ENCODE peak calls at places on chromosomes 5 and 9, in eight cellular contexts. O, B, E, W, X, S, Z and P are unnamed samples. For H3K4me1, the result is how much of the 10 kb centered on the place peaks cover.

GRCh38 chr5:142323480-142324376 is 1.1 kb downstream of the SPRY4 start:
- DNase-seq in E (peak), W (peak), B (no peak), S (peak), O (peak), Z (no peak), X (peak), P (peak)

GRCh38 chr5:179451099-179451812 is 99.1 kb upstream of the RUFY1 start:
- DNase-seq in X (no peak), O (no peak), S (no peak), B (no peak), W (no peak), Z (no peak), E (no peak), P (no peak)

GRCh38 chr9:95268681-95269080 is 48.8 kb downstream of the FANCC start:
- DNase-seq in O (peak), X (peak), W (peak), S (no peak), E (no peak), B (no peak), Z (peak), P (no peak)

GRCh38 chr9:116359958-116360357 is 206.4 kb downstream of the PAPPA start:
- DNase-seq in X (no peak), S (no peak), E (no peak), Z (no peak), B (no peak), W (no peak), O (no peak), P (no peak)

GRCh38 chr9:129338701-129339445 is 160.8 kb upstream of the IER5L start:
- DNase-seq in S (no peak), E (no peak), O (no peak), B (no peak), W (no peak), Z (no peak), X (peak), P (no peak)

GRCh38 chr9:70101265-70101664 is 57.6 kb downstream of the MAMDC2 start:
- DNase-seq in O (no peak), E (no peak), S (no peak), W (no peak), B (no peak), Z (no peak), X (peak), P (no peak)

GRCh38 chr9:127628644-127629467 is 16.8 kb downstream of the STXBP1 start:
- DNase-seq in W (no peak), O (no peak), X (no peak), S (peak), E (peak), Z (no peak), B (no peak), P (no peak)

GRCh38 chr9:134637696-134638502 is 3.7 kb upstream of the COL5A1 start:
- DNase-seq in W (no peak), O (no peak), S (peak), B (no peak), E (no peak), Z (no peak), X (no peak), P (no peak)

GRCh38 chr9:93132287-93132927 is 1.6 kb downstream of the NINJ1 start:
- DNase-seq in X (peak), O (no peak), B (no peak), Z (no peak), E (peak), W (no peak), S (peak), P (no peak)

GRCh38 chr9:35075358-35075757 is 2.9 kb upstream of the VCP start:
- DNase-seq in E (no peak), X (no peak), Z (no peak), O (no peak), S (no peak), B (no peak), W (no peak), P (no peak)
- H3K4me1 ChIP-seq in E (under half), X (under half), Z (under half), O (under half), S (under half), B (under half), W (under half), P (under half)

GRCh38 chr9:120940573-120940972 is 14.0 kb upstream of the TRAF1 start:
- DNase-seq in X (no peak), E (no peak), B (no peak), S (no peak), O (no peak), W (no peak), Z (no peak), P (no peak)

GRCh38 chr9:120941046-120941770 is 14.6 kb upstream of the TRAF1 start:
- DNase-seq in E (no peak), Z (no peak), X (peak), O (no peak), W (no peak), S (no peak), B (no peak), P (peak)

GRCh38 chr9:120946259-120946658 is 19.7 kb upstream of the TRAF1 start:
- DNase-seq in Z (no peak), O (no peak), W (peak), E (no peak), S (no peak), X (peak), B (no peak), P (no peak)

GRCh38 chr9:120944434-120945125 is 18.0 kb upstream of the TRAF1 start:
- DNase-seq in X (no peak), O (no peak), W (no peak), E (no peak), S (no peak), Z (no peak), B (peak), P (no peak)

GRCh38 chr9:120942186-120943001 is 15.8 kb upstream of the TRAF1 start:
- DNase-seq in S (peak), X (peak), Z (no peak), O (peak), E (no peak), W (peak), B (no peak), P (no peak)
- H3K27ac ChIP-seq in S (peak), X (no peak), Z (no peak), O (no peak), E (no peak), W (peak), B (no peak), P (peak)

DNA sequence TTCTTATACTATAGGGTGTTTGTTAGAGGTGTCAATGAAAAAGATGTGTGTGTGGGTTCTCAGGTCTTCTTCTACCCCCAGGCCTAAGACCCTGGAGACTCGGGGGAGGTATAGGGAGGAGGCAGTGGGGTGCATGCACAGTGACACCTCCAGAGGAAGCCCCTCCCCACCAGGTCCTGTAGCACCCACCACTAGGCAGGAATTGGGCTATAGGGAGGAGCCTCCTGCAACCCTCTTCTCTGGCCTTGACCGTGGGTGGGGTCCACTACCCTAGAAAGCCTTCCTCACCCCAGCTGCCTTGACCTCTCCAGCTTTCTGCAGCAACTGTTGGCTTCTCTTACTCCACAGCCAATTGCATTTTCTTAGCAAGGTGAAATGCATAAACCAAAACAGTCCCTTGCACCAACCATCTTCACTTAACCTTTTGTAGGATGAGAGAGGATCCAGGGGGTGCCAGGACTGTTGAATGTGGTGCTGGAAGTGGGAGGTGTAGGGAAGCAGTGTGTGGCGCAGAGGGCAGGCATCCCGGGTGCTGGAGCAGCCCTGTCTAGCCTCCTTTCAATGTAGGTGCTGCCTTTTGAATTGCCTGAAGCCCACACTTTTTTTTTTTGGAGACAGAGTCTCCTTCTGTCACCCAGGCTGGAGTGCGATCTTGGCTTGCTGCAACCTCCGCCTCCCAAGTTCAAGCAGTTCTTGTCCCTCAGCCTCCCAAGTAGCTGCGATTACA is 128.5 kb downstream of the RGS3 start:
- DNase-seq in Z (no peak), B (no peak), W (no peak), X (no peak), S (no peak), O (no peak), E (no peak), P (no peak)
- H3K4me1 ChIP-seq in Z (under half), B (under half), W (half or more), X (under half), S (half or more), O (under half), E (half or more), P (under half)

GRCh38 chr9:137665697-137666504 is 47.1 kb downstream of the EHMT1 start:
- DNase-seq in X (peak), S (no peak), E (no peak), B (no peak), O (peak), W (no peak), Z (no peak), P (no peak)

GRCh38 chr9:137665226-137665625 is 46.4 kb downstream of the EHMT1 start:
- DNase-seq in S (no peak), Z (no peak), X (no peak), W (no peak), E (no peak), O (no peak), B (no peak), P (no peak)

GRCh38 chr9:137668203-137668602 is 49.4 kb downstream of the EHMT1 start:
- DNase-seq in X (no peak), W (no peak), O (no peak), Z (no peak), S (no peak), E (no peak), B (no peak), P (no peak)

GRCh38 chr9:137666505-137666809 is 47.7 kb downstream of the EHMT1 start:
- DNase-seq in Z (no peak), O (no peak), E (peak), B (no peak), W (peak), S (peak), X (no peak), P (no peak)

GRCh38 chr9:137666950-137667670 is 48.3 kb downstream of the EHMT1 start:
- DNase-seq in X (no peak), O (peak), W (peak), E (no peak), B (no peak), S (peak), Z (no peak), P (no peak)
- H3K27ac ChIP-seq in X (no peak), O (no peak), W (no peak), E (no peak), B (peak), S (peak), Z (no peak), P (no peak)

DNA sequence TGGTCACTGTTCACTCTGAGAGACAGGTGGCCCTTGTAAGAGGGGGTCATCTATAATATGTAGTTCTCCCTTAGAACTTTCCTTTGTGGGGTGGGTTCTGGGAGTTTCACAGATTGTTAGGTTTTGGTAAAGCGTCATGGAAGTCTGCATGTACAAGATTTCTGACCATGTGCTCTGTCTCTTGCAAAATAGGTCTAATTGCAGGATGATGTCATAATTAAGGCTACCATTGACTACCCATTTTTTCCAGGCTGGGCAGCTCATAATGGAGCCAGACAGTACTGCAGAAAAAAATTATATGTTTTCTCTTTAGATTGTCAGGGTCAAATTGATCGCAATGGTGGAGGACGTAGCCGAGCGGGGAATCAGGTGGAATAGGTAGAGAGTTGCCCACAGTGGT is 3.7 kb upstream of the GM2A start:
- DNase-seq in E (no peak), B (no peak), W (no peak), S (no peak), O (no peak), Z (no peak), X (peak), P (no peak)
- H3K4me1 ChIP-seq in E (under half), B (under half), W (under half), S (under half), O (under half), Z (under half), X (under half), P (under half)

DNA sequence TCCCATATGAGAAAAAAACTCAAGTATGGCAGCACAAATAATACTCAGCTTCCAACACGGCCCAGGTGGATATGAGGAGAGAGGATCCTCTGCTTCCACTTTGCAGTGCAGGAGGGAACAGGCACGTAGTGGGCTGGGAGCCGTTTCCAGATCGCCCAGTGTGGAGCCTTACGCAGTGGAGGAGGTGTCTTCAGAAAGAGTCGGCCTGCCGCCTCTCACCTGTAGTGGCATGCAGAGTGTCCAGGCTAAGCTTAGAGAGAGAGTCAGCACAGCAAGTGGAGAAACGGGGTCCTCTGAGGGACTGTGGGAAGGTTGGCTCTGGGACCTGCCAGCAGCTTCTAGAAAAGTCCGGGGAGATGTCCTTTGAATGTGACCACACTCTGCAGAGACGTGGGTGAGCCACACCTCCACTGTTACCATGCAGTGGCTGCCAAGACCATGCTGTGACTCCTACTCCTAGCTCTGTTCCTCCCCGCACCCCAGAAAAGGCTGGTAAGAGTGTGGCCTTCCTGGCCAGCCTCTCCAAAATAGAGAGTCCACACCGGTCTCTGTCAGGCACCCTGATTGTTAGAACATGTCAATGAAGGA is 3.5 kb upstream of the SEMA4D start:
- DNase-seq in O (no peak), B (no peak), W (no peak), S (no peak), X (no peak), Z (no peak), E (no peak), P (no peak)
- H3K27ac ChIP-seq in O (no peak), B (no peak), W (no peak), S (no peak), X (no peak), Z (no peak), E (peak), P (no peak)

DNA sequence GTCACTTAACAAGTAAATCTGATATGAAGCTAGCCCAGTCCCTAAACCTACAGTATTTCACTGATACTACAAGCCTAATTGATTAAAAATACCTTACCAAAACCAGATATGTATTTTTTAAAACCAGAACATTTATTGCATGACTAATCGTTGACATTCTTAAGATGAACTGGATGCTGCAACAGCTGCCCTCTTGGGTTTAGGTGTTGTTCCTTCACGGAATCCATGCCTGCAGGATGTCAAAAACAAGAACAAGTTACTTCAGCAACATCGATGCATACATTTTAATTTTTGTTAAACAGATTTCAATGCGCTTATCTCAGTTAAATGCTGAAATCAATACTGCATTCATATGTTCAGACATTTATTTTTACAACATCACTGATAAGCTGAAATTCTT is 2.7 kb downstream of the RPL37 start:
- DNase-seq in E (no peak), X (no peak), B (no peak), S (no peak), W (no peak), O (no peak), Z (no peak), P (no peak)
- H3K4me1 ChIP-seq in E (under half), X (under half), B (under half), S (under half), W (under half), O (under half), Z (under half), P (under half)

DNA sequence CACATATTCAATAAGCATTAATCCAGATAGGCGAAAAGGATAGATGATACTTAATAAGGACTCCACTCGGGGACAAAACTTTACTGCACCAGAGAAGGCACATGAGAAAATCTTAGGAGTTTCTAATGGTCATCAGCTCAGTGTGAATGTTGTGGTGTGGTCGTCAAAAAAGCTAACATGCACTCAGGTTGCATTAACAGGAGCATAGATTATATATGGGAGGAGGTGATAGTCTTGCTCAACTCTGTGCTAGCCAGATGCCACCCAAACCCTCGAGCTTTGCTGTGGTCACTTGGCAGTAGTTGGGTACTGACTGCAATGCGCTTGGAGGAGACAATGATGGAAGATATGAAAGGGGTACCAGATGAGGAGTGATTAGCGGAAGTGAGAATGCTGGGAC is 8.6 kb upstream of the COL27A1 start:
- DNase-seq in S (no peak), B (no peak), E (no peak), Z (no peak), W (no peak), X (no peak), O (no peak), P (no peak)
- H3K27ac ChIP-seq in S (no peak), B (no peak), E (no peak), Z (no peak), W (no peak), X (no peak), O (no peak), P (no peak)

GRCh38 chr9:133117271-133118178 is 3.5 kb downstream of the RALGDS start:
- DNase-seq in W (no peak), S (peak), B (no peak), O (no peak), X (peak), Z (no peak), E (peak), P (no peak)

GRCh38 chr9:133116346-133117231 is 4.5 kb downstream of the RALGDS start:
- DNase-seq in S (no peak), Z (no peak), O (no peak), B (no peak), W (no peak), X (no peak), E (peak), P (no peak)

GRCh38 chr9:133114451-133114885 is 6.6 kb downstream of the RALGDS start:
- DNase-seq in O (no peak), E (peak), X (peak), S (peak), W (no peak), B (no peak), Z (no peak), P (no peak)

GRCh38 chr9:133114886-133115603 is 6.0 kb downstream of the RALGDS start:
- DNase-seq in X (no peak), B (no peak), E (peak), W (no peak), Z (no peak), O (no peak), S (no peak), P (no peak)

DNA sequence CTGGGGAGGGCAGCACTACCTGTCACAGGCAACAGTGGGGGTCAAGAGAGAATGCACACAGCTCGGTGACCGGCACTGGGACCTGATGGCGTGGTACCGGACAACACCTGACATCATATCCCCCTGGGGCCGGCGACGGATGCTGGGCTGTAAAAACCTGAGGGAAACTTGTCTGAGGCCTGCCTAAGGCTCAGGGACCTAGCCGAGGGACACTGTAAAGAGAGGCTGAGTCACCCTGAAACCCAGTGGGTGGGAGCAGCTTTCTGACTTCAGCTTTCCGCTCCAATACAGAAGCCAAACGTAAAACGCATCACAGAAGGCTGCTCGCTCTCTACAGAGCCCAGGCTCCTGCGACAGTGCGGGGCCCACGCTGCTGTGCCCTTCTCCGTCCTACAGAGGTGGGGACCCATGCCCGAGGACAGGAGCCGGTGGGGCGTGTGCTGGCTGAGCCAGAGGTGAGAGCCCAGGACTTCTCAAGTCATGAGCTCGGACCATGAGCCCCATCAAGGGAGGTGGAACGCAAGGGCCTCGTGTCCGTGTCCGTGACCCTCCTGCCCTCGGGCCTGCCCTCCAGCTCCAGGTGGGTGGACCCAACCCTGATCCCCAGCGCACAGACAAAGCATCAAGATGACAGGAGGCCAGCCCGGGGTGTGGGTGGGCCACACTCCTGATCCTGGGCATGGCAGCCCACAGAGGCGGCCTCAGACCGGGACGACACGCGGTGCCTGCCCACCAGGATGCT is 5.3 kb downstream of the RALGDS start:
- DNase-seq in E (peak), X (peak), Z (no peak), B (peak), O (no peak), W (no peak), S (peak), P (no peak)
- H3K4me1 ChIP-seq in E (half or more), X (under half), Z (under half), B (half or more), O (under half), W (under half), S (half or more), P (under half)